ENCODE peak calls at places on chromosome 9, in eight cellular contexts. B is Peyer's patch, T is ovary, G is suprapubic skin, E is A549, A is uterus, V is spleen, J is sigmoid colon. P is an unnamed sample. For H3K4me1, the result is how much of the 10 kb centered on the place peaks cover.

GRCh38 chr9:129384138-129384886 is 206.3 kb upstream of the IER5L start:
- DNase-seq in B (no peak), T (no peak), G (peak), E (no peak), A (peak), V (no peak), J (peak), P (no peak)

GRCh38 chr9:101366038-101366756 is 18.6 kb downstream of the BAAT start:
- DNase-seq in B (no peak), T (no peak), G (no peak), E (peak), A (no peak), V (no peak), J (no peak), P (no peak)

GRCh38 chr9:92468206-92468605 is 14.1 kb downstream of the ASPN start:
- DNase-seq in B (no peak), T (no peak), G (no peak), E (no peak), A (no peak), V (no peak), J (no peak), P (no peak)

GRCh38 chr9:128202648-128203023 is 543 bp upstream of the DNM1 start:
- DNase-seq in B (no peak), T (no peak), G (no peak), E (no peak), A (no peak), V (no peak), J (no peak), P (no peak)

GRCh38 chr9:83622814-83623633 is at the start of gene IDNK:
- DNase-seq in B (peak), T (peak), G (peak), E (peak), A (peak), V (peak), J (peak), P (peak)

GRCh38 chr9:134366223-134367031 is 40.2 kb downstream of the RXRA start:
- DNase-seq in B (peak), T (peak), G (peak), E (peak), A (peak), V (peak), J (peak), P (peak)

GRCh38 chr9:4423207-4423610 is 67.1 kb upstream of the SLC1A1 start:
- DNase-seq in B (no peak), T (no peak), G (no peak), E (no peak), A (no peak), V (no peak), J (no peak), P (no peak)

GRCh38 chr9:85522459-85523092 is 219.2 kb downstream of the AGTPBP1 start:
- DNase-seq in B (no peak), T (no peak), G (peak), E (peak), A (no peak), V (peak), J (no peak), P (peak)

GRCh38 chr9:137227057-137227852 is at the start of gene RNF224:
- DNase-seq in B (peak), T (peak), G (no peak), E (peak), A (peak), V (peak), J (peak), P (peak)

GRCh38 chr9:19154135-19154612 is 26.9 kb upstream of the PLIN2 start:
- DNase-seq in B (peak), T (peak), G (peak), E (peak), A (peak), V (no peak), J (peak), P (no peak)

GRCh38 chr9:79430599-79430998 is 141.2 kb upstream of the TLE4 start:
- DNase-seq in B (no peak), T (no peak), G (no peak), E (no peak), A (no peak), V (no peak), J (no peak), P (no peak)

GRCh38 chr9:112755059-112755458 is 4.5 kb downstream of the SNX30 start:
- DNase-seq in B (no peak), T (no peak), G (no peak), E (no peak), A (no peak), V (no peak), J (no peak), P (no peak)

GRCh38 chr9:93633492-93634221 is 57.3 kb downstream of the PHF2 start:
- DNase-seq in B (peak), T (no peak), G (peak), E (no peak), A (no peak), V (peak), J (peak), P (no peak)

GRCh38 chr9:95433096-95433852 is 83.5 kb downstream of the PTCH1 start:
- DNase-seq in B (no peak), T (no peak), G (no peak), E (no peak), A (no peak), V (no peak), J (no peak), P (no peak)

GRCh38 chr9:132238992-132239391 is 77.1 kb downstream of the NTNG2 start:
- DNase-seq in B (no peak), T (no peak), G (no peak), E (no peak), A (no peak), V (peak), J (no peak), P (no peak)

GRCh38 chr9:84300271-84300670 is 40.3 kb downstream of the SLC28A3 start:
- DNase-seq in B (no peak), T (no peak), G (no peak), E (no peak), A (no peak), V (no peak), J (no peak), P (no peak)

GRCh38 chr9:111431684-111432083 is 52.5 kb downstream of the ECPAS start:
- DNase-seq in B (no peak), T (no peak), G (no peak), E (no peak), A (no peak), V (no peak), J (no peak), P (no peak)

GRCh38 chr9:76302947-76303550 is 91.2 kb downstream of the RFK start:
- DNase-seq in B (no peak), T (no peak), G (no peak), E (peak), A (no peak), V (no peak), J (no peak), P (no peak)

GRCh38 chr9:91047529-91047928 is 245.9 kb downstream of the SYK start:
- DNase-seq in B (no peak), T (no peak), G (no peak), E (no peak), A (no peak), V (no peak), J (no peak), P (no peak)

GRCh38 chr9:134607971-134608370 is 33.6 kb upstream of the COL5A1 start:
- DNase-seq in B (no peak), T (no peak), G (no peak), E (no peak), A (no peak), V (no peak), J (no peak), P (no peak)

GRCh38 chr9:95092321-95093072 is 225.0 kb downstream of the FANCC start:
- DNase-seq in B (peak), T (no peak), G (no peak), E (no peak), A (no peak), V (no peak), J (peak), P (no peak)

GRCh38 chr9:89844075-89844474 is 239.3 kb downstream of the GADD45G start:
- DNase-seq in B (no peak), T (no peak), G (no peak), E (no peak), A (no peak), V (peak), J (no peak), P (no peak)

GRCh38 chr9:104993291-104993963 is 65.5 kb upstream of the ABCA1 start:
- DNase-seq in B (peak), T (peak), G (peak), E (no peak), A (peak), V (peak), J (peak), P (peak)

GRCh38 chr9:83191154-83191553 is 128.2 kb upstream of the RASEF start:
- DNase-seq in B (no peak), T (no peak), G (no peak), E (no peak), A (no peak), V (no peak), J (no peak), P (no peak)

GRCh38 chr9:131291795-131292315 is 2.3 kb downstream of the PLPP7 start:
- DNase-seq in B (no peak), T (no peak), G (no peak), E (no peak), A (no peak), V (no peak), J (no peak), P (no peak)

GRCh38 chr9:130186839-130187522 is 14.8 kb downstream of the NCS1 start:
- DNase-seq in B (peak), T (peak), G (no peak), E (peak), A (peak), V (no peak), J (peak), P (no peak)

GRCh38 chr9:97853844-97854695 is 1.0 kb downstream of the FOXE1 start:
- DNase-seq in B (no peak), T (no peak), G (no peak), E (peak), A (no peak), V (peak), J (no peak), P (no peak)

GRCh38 chr9:130237763-130238524 is 27.6 kb upstream of the HMCN2 start:
- DNase-seq in B (no peak), T (no peak), G (no peak), E (no peak), A (no peak), V (no peak), J (peak), P (no peak)

GRCh38 chr9:131608469-131609115 is 63.3 kb downstream of the PRRT1B start:
- DNase-seq in B (no peak), T (peak), G (no peak), E (peak), A (peak), V (no peak), J (peak), P (peak)

GRCh38 chr9:90035471-90035870 is 430.7 kb downstream of the GADD45G start:
- DNase-seq in B (no peak), T (no peak), G (no peak), E (no peak), A (no peak), V (no peak), J (no peak), P (no peak)

GRCh38 chr9:37899041-37899440 is 4.9 kb downstream of the SLC25A51 start:
- DNase-seq in B (no peak), T (no peak), G (no peak), E (no peak), A (no peak), V (no peak), J (no peak), P (no peak)

GRCh38 chr9:79883073-79883645 is 311.4 kb downstream of the TLE4 start:
- DNase-seq in B (peak), T (no peak), G (no peak), E (no peak), A (no peak), V (peak), J (no peak), P (no peak)

GRCh38 chr9:28696960-28697359 is 1123.7 kb upstream of the C9orf72 start:
- DNase-seq in B (no peak), T (no peak), G (no peak), E (no peak), A (no peak), V (no peak), J (no peak), P (no peak)

GRCh38 chr9:4515958-4516375 is 25.7 kb downstream of the SLC1A1 start:
- DNase-seq in B (no peak), T (no peak), G (no peak), E (no peak), A (no peak), V (no peak), J (peak), P (no peak)

GRCh38 chr9:14345586-14346237 is 31.8 kb upstream of the NFIB start:
- DNase-seq in B (no peak), T (no peak), G (no peak), E (no peak), A (no peak), V (no peak), J (no peak), P (no peak)
- H3K4me3 ChIP-seq in B (peak), T (no peak), G (peak), E (no peak), A (no peak), V (no peak), J (no peak), P (no peak)

DNA sequence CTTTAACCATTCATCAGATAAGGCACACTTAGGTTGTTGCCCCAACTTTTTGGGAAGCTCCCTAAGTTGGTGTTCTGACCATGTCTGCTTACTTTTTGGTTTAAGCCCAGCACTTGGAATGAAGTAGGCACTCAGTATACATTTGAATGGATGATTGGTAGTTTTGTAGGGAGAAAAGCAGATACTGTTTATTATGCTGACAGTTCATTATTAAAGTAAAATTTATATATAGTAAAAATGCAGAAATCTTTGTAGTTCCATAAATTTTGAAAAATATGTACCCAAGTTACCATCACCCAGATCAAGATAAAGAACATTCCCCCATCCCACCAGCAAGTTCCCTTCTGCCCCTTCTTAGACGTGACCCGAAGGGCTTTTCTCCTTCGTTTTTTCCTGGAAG is 35.4 kb downstream of the PRKACG start:
- DNase-seq in B (no peak), T (no peak), G (no peak), E (no peak), A (no peak), V (no peak), J (no peak), P (no peak)
- H3K4me1 ChIP-seq in B (under half), T (under half), G (under half), E (under half), A (under half), V (under half), J (half or more), P (under half)

GRCh38 chr9:14383815-14384214 is 69.9 kb upstream of the NFIB start:
- DNase-seq in B (no peak), T (no peak), G (no peak), E (no peak), A (no peak), V (no peak), J (no peak), P (no peak)

GRCh38 chr9:14379280-14379679 is 65.3 kb upstream of the NFIB start:
- DNase-seq in B (no peak), T (no peak), G (no peak), E (no peak), A (no peak), V (no peak), J (no peak), P (no peak)

GRCh38 chr9:14383296-14383695 is 69.4 kb upstream of the NFIB start:
- DNase-seq in B (no peak), T (no peak), G (no peak), E (no peak), A (no peak), V (no peak), J (no peak), P (no peak)

DNA sequence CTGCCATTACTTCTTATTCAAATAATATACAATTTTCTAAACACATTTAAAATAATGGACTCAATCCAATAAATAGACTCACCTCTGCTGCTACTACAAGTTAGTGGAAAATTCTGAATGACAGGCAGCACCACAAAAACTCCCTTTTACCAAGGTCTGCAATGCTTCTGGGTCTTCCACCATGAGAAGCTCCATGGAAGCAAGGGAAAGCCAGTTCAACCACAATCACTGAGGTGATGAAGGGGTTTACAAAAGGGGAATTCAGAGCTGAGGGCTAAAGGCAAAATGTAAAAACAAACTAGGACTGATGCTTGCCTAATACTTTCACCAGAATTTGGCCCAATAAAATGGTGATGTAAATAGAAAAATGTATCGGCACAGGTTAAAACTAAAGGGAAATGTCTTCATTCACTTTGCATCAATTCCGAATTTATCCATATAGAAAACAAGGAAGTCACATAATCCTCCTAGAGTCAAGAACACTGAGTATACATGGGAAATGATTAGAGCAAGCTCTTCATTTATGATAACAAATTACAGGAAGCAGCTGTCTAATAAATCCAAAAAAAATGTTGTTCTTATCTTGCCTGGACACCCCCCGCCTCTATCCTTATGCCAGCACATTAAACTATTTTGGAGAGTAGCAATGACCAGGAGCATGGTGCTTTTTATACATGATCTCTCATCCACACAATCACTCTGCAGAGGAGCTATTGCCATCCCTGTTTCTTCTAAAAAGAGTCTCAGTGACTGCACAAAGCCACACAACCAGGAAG is 66.3 kb upstream of the NFIB start:
- DNase-seq in B (no peak), T (no peak), G (no peak), E (no peak), A (no peak), V (no peak), J (no peak), P (no peak)
- TF ChIP-seq POLR2A in B (no peak), T (no peak), G (no peak), E (no peak), A (no peak), V (no peak), J (no peak), P (no peak)

DNA sequence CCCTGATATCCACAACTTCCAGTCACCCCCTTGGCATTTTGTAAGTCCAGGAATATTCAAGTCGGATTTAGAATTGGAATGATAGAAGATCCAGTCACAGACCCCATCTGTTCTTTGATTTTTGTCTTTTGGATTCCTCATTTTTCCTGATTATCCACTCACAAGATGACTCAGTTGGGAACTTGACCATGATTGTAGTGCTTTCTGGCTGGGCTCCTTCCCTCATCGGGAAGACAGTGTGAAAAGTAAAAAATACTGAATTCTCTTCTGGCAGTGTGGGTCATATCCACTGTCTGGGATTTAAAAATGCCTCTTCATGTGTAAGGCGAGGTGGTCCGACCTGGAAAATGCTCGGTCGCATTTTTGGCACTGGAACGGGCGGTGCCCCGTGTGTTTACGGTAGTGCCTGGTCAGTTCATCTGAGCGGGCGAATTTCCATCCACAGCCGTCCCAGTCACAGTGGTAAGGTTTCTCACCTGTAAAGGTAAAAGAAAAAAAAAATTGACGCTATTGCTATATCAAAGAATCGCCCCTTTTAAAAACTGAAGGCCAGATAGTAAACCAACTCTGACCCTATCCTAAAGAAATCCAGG is 4.0 kb downstream of the KLF4 start:
- DNase-seq in B (no peak), T (peak), G (peak), E (no peak), A (no peak), V (no peak), J (no peak), P (no peak)
- H3K4me3 ChIP-seq in B (peak), T (peak), G (peak), E (no peak), A (peak), V (peak), J (no peak), P (peak)

GRCh38 chr9:124694394-124695279 is 76.5 kb downstream of the NR6A1 start:
- DNase-seq in B (no peak), T (no peak), G (no peak), E (no peak), A (no peak), V (no peak), J (no peak), P (no peak)
- H3K4me1 ChIP-seq in B (under half), T (under half), G (under half), E (half or more), A (under half), V (under half), J (under half), P (under half)

P was measured in tibial nerve.